ENCODE peak calls at places on chromosome 4, in five cellular contexts. Z is hepatocyte, J is GM23248, L is GM23338, Q is HCT116. X is an unnamed sample.

GRCh38 chr4:126986828-126987227 is 645.9 kb upstream of the INTU start:
- DNase-seq in Z (no peak), J (peak; percentile 58), L (peak; percentile 6), Q (no peak), X (no peak)

GRCh38 chr4:162952232-162952631 is 214.5 kb downstream of the NAF1 start:
- DNase-seq in Z (peak; percentile 23), J (no peak), L (no peak), Q (peak; percentile 29), X (no peak)

GRCh38 chr4:89048906-89049601 is 7.9 kb downstream of the FAM13A start:
- DNase-seq in Z (no peak), J (peak; percentile 10), L (no peak), Q (no peak), X (no peak)

GRCh38 chr4:25172964-25173917 is 13.0 kb upstream of the SEPSECS start:
- DNase-seq in Z (peak; percentile 62), J (peak; percentile 99), L (no peak), Q (peak; percentile 86), X (no peak)

GRCh38 chr4:145735330-145735638 is 55.3 kb downstream of the C4orf51 start:
- DNase-seq in Z (peak; percentile 75), J (peak; percentile 97), L (peak; percentile 26), Q (no peak), X (no peak)

GRCh38 chr4:109826719-109827118 is 1.1 kb upstream of the RRH start:
- DNase-seq in Z (peak; percentile 13), J (peak; percentile 56), L (peak; percentile 27), Q (no peak), X (peak; percentile 47)

GRCh38 chr4:40247350-40247749 is 50.5 kb downstream of the RHOH start:
- DNase-seq in Z (no peak), J (no peak), L (no peak), Q (no peak), X (peak; percentile 33)

GRCh38 chr4:110275871-110276270 is 77.5 kb upstream of the ELOVL6 start:
- DNase-seq in Z (no peak), J (peak; percentile 60), L (no peak), Q (no peak), X (no peak)

GRCh38 chr4:647481-647880 is 22.1 kb downstream of the PDE6B start:
- DNase-seq in Z (no peak), J (no peak), L (no peak), Q (no peak), X (no peak)

GRCh38 chr4:71938776-71939175 is 93.0 kb upstream of the NPFFR2 start:
- DNase-seq in Z (no peak), J (no peak), L (no peak), Q (no peak), X (no peak)

GRCh38 chr4:8350326-8350725 is 80.8 kb downstream of the HTRA3 start:
- DNase-seq in Z (no peak), J (no peak), L (no peak), Q (no peak), X (no peak)

GRCh38 chr4:2400841-2401609 is 17.4 kb downstream of the ZFYVE28 start:
- DNase-seq in Z (no peak), J (no peak), L (no peak), Q (no peak), X (no peak)

GRCh38 chr4:185227131-185227551 is 17.7 kb downstream of the SNX25 start:
- DNase-seq in Z (peak; percentile 43), J (peak; percentile 23), L (peak; percentile 41), Q (no peak), X (no peak)

GRCh38 chr4:105605493-105605892 is 53.1 kb downstream of the ARHGEF38 start:
- DNase-seq in Z (no peak), J (peak; percentile 39), L (no peak), Q (no peak), X (no peak)

GRCh38 chr4:73067971-73068394 is 1.5 kb downstream of the COX18 start:
- DNase-seq in Z (no peak), J (peak; percentile 64), L (no peak), Q (no peak), X (peak; percentile 41)

GRCh38 chr4:105495667-105496066 is 21.8 kb upstream of the PPA2 start:
- DNase-seq in Z (no peak), J (peak; percentile 2), L (no peak), Q (no peak), X (no peak)

GRCh38 chr4:89737888-89738287 is 99.1 kb downstream of the SNCA start:
- DNase-seq in Z (peak; percentile 12), J (peak; percentile 66), L (no peak), Q (no peak), X (no peak)

GRCh38 chr4:141548791-141549190 is 87.6 kb upstream of the IL15 start:
- DNase-seq in Z (no peak), J (peak; percentile 23), L (no peak), Q (no peak), X (no peak)

GRCh38 chr4:78525559-78525958 is 26.0 kb upstream of the ANXA3 start:
- DNase-seq in Z (no peak), J (no peak), L (no peak), Q (no peak), X (no peak)

GRCh38 chr4:36281384-36282106 is at the start of gene DTHD1:
- DNase-seq in Z (no peak), J (no peak), L (no peak), Q (no peak), X (no peak)

GRCh38 chr4:43456383-43456782 is 563.9 kb downstream of the GRXCR1 start:
- DNase-seq in Z (no peak), J (peak; percentile 75), L (no peak), Q (no peak), X (no peak)

GRCh38 chr4:8028368-8028767 is 88.7 kb upstream of the AFAP1 start:
- DNase-seq in Z (no peak), J (no peak), L (no peak), Q (no peak), X (no peak)

GRCh38 chr4:128831526-128832252 is 22.2 kb downstream of the JADE1 start:
- DNase-seq in Z (peak; percentile 49), J (no peak), L (peak; percentile 58), Q (no peak), X (no peak)

GRCh38 chr4:66972087-66972486 is 573.2 kb downstream of the CENPC start:
- DNase-seq in Z (no peak), J (no peak), L (peak; percentile 20), Q (no peak), X (no peak)

GRCh38 chr4:126740687-126741086 is 892.1 kb upstream of the INTU start:
- DNase-seq in Z (no peak), J (no peak), L (no peak), Q (no peak), X (no peak)

GRCh38 chr4:155582971-155583437 is 83.6 kb upstream of the GUCY1A1 start:
- DNase-seq in Z (no peak), J (peak; percentile 72), L (no peak), Q (no peak), X (no peak)

GRCh38 chr4:2334826-2335728 is 73.2 kb upstream of the MXD4 start:
- DNase-seq in Z (peak; percentile 3), J (no peak), L (no peak), Q (no peak), X (no peak)

GRCh38 chr4:153122855-153123254 is 81.4 kb upstream of the TRIM2 start:
- DNase-seq in Z (no peak), J (no peak), L (no peak), Q (no peak), X (no peak)

GRCh38 chr4:4200624-4201023 is 26.1 kb downstream of the OTOP1 start:
- DNase-seq in Z (no peak), J (peak; percentile 9), L (no peak), Q (no peak), X (no peak)

GRCh38 chr4:7803992-7804758 is 135.5 kb downstream of the AFAP1 start:
- DNase-seq in Z (peak; percentile 89), J (peak; percentile 84), L (peak; percentile 93), Q (peak; percentile 39), X (peak; percentile 72)

GRCh38 chr4:154399259-154399974 is 92.2 kb downstream of the DCHS2 start:
- DNase-seq in Z (peak; percentile 58), J (peak; percentile 77), L (peak; percentile 64), Q (no peak), X (no peak)

GRCh38 chr4:53592686-53593641 is 1.7 kb upstream of the LNX1 start:
- DNase-seq in Z (peak; percentile 87), J (no peak), L (peak; percentile 93), Q (no peak), X (no peak)

GRCh38 chr4:168852387-168852786 is 157.7 kb downstream of the CBR4 start:
- DNase-seq in Z (no peak), J (no peak), L (no peak), Q (no peak), X (no peak)
- H4K20me1 ChIP-seq in Z (peaks cover 2% of the 10 kb centered on the region), J (no peaks in the 10 kb centered on the region), L (no peaks in the 10 kb centered on the region), Q (no peaks in the 10 kb centered on the region), X (no peaks in the 10 kb centered on the region)

GRCh38 chr4:37489697-37490096 is 196.5 kb downstream of the RELL1 start:
- DNase-seq in Z (no peak), J (no peak), L (no peak), Q (no peak), X (no peak)
- H3K9me2 ChIP-seq in Z (no peaks in the 10 kb centered on the region), J (no peaks in the 10 kb centered on the region), L (peaks cover 2% of the 10 kb centered on the region), Q (no peaks in the 10 kb centered on the region), X (no peaks in the 10 kb centered on the region)

GRCh38 chr4:186699298-186699697 is 24.4 kb downstream of the FAT1 start:
- DNase-seq in Z (peak; percentile 44), J (peak; percentile 24), L (no peak), Q (no peak), X (no peak)

GRCh38 chr4:186699881-186700397 is 23.7 kb downstream of the FAT1 start:
- DNase-seq in Z (no peak), J (no peak), L (no peak), Q (no peak), X (no peak)

GRCh38 chr4:186695392-186695791 is 28.3 kb downstream of the FAT1 start:
- DNase-seq in Z (no peak), J (no peak), L (no peak), Q (no peak), X (no peak)

GRCh38 chr4:186698525-186698924 is 25.1 kb downstream of the FAT1 start:
- DNase-seq in Z (no peak), J (no peak), L (no peak), Q (no peak), X (no peak)

DNA sequence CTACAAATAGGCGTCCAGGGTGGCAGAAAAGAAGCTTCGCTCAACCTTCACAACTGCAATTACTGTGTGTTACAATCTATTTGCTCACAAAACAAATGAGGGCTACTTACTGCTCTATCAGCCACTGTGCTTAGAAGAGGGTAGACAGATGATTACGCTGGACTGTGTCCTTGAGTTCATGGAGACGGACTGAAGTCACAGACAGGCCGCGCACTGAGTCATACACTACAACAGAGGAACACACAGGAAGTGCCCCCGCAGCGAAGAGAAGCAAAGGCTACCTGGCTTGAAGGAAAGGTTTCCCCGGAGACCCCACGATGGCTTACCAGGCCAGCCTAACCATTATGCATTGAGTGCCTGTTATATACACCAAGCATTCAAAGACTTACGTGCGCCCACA is 25.6 kb downstream of the FAT1 start:
- DNase-seq in Z (peak; percentile 67), J (no peak), L (no peak), Q (no peak), X (no peak)
- H4K20me1 ChIP-seq in Z (peaks cover 43% of the 10 kb centered on the region), J (no peaks in the 10 kb centered on the region), L (peaks cover 9% of the 10 kb centered on the region), Q (peaks cover 91% of the 10 kb centered on the region), X (no peaks in the 10 kb centered on the region)

GRCh38 chr4:96894621-96895020 is 1054.7 kb downstream of the PDHA2 start:
- DNase-seq in Z (no peak), J (no peak), L (no peak), Q (no peak), X (no peak)

DNA sequence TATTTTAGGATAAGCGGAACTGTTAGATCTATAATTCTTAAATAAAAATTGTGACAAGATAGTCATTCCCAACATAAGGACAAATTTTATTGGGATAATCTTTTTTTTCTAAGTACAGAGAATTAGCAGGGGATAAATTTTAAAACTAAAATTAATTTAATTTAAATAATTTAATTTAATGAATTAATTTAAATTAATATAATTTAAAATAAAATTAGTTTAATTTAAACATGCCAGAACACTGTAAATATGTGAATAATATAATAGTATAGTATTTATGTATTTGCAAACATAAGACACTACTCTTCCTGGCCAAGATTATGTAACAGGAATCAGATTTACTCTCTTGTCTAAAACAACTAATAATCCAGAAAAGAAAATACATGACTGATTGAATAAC is 1055.9 kb downstream of the PDHA2 start:
- DNase-seq in Z (no peak), J (no peak), L (no peak), Q (no peak), X (no peak)
- H3K9me2 ChIP-seq in Z (no peaks in the 10 kb centered on the region), J (no peaks in the 10 kb centered on the region), L (no peaks in the 10 kb centered on the region), Q (no peaks in the 10 kb centered on the region), X (no peaks in the 10 kb centered on the region)

X was measured in OCI-LY7.